ENCODE peak calls at places on chromosome 15, in four cellular contexts. S is IMR-90, Y is GM23338, D is astrocyte. W is an unnamed sample.

GRCh38 chr15:100880139-100880896 is 687 bp downstream of the ALDH1A3 start:
- DNase-seq in D (peak), Y (peak), S (no peak), W (no peak)

GRCh38 chr15:61011576-61012336 is 217.3 kb downstream of the RORA start:
- DNase-seq in S (no peak), D (no peak), Y (peak), W (no peak)

GRCh38 chr15:63968122-63968524 is 78.2 kb downstream of the DAPK2 start:
- DNase-seq in S (no peak), D (no peak), Y (no peak), W (no peak)

GRCh38 chr15:53525894-53526293 is 233.6 kb downstream of the WDR72 start:
- DNase-seq in Y (no peak), S (no peak), D (no peak), W (no peak)

GRCh38 chr15:32887090-32887489 is 169.3 kb downstream of the GREM1 start:
- DNase-seq in D (no peak), S (no peak), Y (no peak), W (no peak)

GRCh38 chr15:93152951-93153350 is 63.9 kb upstream of the RGMA start:
- DNase-seq in D (no peak), S (no peak), Y (no peak), W (no peak)

GRCh38 chr15:41939986-41940385 is 32.4 kb downstream of the EHD4 start:
- DNase-seq in Y (no peak), S (no peak), D (no peak), W (no peak)

GRCh38 chr15:57611119-57611518 is 19.4 kb downstream of the MYZAP start:
- DNase-seq in D (no peak), Y (no peak), S (no peak), W (no peak)

GRCh38 chr15:67241132-67241855 is 13.2 kb downstream of the AAGAB start:
- DNase-seq in Y (peak), S (no peak), D (no peak), W (peak)

GRCh38 chr15:60179786-60180391 is 175.8 kb downstream of the FOXB1 start:
- DNase-seq in Y (peak), S (peak), D (peak), W (no peak)

GRCh38 chr15:62895905-62896316 is 146.6 kb upstream of the TPM1 start:
- DNase-seq in Y (no peak), D (peak), S (peak), W (peak)

GRCh38 chr15:44286814-44287555 is 1.5 kb upstream of the GOLM2 start:
- DNase-seq in S (no peak), D (no peak), Y (no peak), W (no peak)

GRCh38 chr15:91961357-91961756 is 107.8 kb downstream of the SLCO3A1 start:
- DNase-seq in S (no peak), Y (no peak), D (no peak), W (no peak)

GRCh38 chr15:66848116-66848515 is 146.1 kb downstream of the SMAD6 start:
- DNase-seq in Y (no peak), S (no peak), D (no peak), W (no peak)

GRCh38 chr15:51536965-51537574 is 85.5 kb downstream of the DMXL2 start:
- DNase-seq in S (peak), D (no peak), Y (peak), W (peak)

GRCh38 chr15:89971592-89971997 is 29.5 kb upstream of the ZNF710 start:
- DNase-seq in S (peak), Y (peak), D (peak), W (peak)

GRCh38 chr15:78204351-78205309 is 29.7 kb downstream of the ACSBG1 start:
- DNase-seq in Y (no peak), S (no peak), D (no peak), W (no peak)

GRCh38 chr15:92915766-92916435 is 15.8 kb downstream of the CHD2 start:
- DNase-seq in D (peak), Y (peak), S (peak), W (no peak)

GRCh38 chr15:91982401-91982800 is 128.9 kb downstream of the SLCO3A1 start:
- DNase-seq in Y (no peak), D (no peak), S (peak), W (no peak)

DNA sequence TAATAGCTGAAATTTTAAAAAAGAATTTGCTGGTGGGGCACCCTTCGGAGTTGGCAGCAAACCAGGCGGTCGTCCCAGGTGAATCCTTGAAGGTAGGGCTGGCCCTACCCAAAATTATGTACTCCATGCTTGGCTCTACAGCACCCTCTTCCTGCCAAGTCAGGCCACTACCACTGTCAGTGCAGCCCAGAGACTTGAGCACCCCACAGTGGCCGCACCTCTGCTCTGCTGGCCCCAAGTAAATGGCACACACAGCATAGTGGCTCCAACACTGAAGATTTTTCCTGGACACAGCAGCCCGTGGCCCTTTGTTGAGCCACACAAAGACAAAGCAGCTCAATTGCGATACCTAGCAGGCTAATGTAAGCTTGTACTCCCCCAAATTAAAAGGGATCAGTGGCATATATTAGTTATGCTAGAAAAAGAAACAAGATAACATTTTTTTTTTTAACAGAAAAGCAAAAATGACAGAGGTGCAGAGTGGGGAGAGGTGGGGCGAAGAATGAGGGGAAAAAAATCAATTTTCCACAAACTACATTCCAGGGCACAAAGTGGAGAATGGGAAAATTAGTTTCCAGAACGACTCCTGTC is 250.5 kb downstream of the UACA start:
- DNase-seq in S (peak), D (no peak), Y (peak), W (no peak)
- TF ChIP-seq CTCF in S (peak), D (peak), Y (peak), W (peak)

DNA sequence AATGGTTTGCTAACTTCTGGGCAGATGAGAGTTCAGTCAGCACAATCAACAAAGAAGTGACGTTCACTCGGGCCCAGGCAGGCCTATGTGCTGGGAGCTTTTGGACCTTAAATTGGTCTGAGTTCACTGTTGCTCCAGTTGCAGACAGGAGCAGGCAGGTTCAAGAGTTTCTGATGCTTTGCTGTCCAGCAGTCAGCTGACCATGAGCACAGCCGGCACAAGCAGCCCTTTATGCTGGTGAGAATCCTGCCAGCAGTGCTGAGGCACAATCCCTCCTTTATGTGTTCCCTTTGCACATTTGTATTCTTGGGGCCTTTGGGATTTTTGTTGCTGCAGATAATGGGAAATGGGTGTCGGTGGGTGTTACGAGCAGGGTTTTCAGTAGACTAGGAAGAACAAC is 81.2 kb upstream of the GOLGA8J start:
- DNase-seq in S (no peak), D (no peak), Y (no peak), W (no peak)
- H3K27ac ChIP-seq in S (no peak), D (no peak), Y (no peak), W (no peak)

DNA sequence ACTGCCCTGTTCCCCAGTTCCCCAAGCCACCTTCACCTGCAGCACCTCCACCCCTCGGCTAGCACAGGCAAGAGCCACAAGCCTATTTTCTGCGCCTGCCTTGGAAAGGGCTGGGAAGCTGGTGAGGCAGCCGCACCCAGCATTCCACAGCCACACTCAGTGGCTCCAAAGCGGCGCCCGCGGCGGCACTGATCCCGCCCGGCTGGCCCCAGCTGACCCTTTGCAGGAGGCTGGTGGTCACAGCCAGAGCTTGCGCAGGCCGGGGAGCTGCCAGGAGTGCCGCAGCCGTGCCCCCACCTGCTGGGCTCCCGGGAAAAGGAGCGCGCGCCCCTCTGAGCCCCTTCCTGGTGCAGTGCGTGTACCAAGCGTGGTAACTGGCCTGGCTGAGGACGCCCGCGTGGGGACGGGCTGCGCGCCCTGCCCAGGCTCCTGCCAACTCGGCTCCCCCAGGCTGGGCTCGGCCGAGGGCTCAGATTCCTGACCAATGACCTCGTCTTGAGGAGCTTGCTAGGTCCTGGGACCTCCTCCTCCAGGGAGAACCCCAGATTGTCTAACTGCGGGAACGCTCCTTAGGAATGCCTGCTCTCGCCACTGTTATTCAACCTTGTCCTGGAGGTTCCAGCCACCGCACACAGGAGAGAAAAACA is 13.3 kb downstream of the GRAMD2A start:
- DNase-seq in S (no peak), Y (peak), D (peak), W (no peak)
- TF ChIP-seq CTCF in S (no peak), Y (no peak), D (no peak), W (no peak)

GRCh38 chr15:65087873-65088642 is 11.5 kb downstream of the KBTBD13 start:
- DNase-seq in Y (no peak), D (no peak), S (no peak), W (no peak)

GRCh38 chr15:65085990-65086679 is 9.6 kb downstream of the KBTBD13 start:
- DNase-seq in D (no peak), Y (peak), S (peak), W (no peak)

GRCh38 chr15:65085207-65085753 is 8.7 kb downstream of the KBTBD13 start:
- DNase-seq in D (no peak), S (no peak), Y (no peak), W (no peak)

GRCh38 chr15:65087411-65087810 is 10.9 kb downstream of the KBTBD13 start:
- DNase-seq in D (no peak), S (no peak), Y (no peak), W (no peak)

DNA sequence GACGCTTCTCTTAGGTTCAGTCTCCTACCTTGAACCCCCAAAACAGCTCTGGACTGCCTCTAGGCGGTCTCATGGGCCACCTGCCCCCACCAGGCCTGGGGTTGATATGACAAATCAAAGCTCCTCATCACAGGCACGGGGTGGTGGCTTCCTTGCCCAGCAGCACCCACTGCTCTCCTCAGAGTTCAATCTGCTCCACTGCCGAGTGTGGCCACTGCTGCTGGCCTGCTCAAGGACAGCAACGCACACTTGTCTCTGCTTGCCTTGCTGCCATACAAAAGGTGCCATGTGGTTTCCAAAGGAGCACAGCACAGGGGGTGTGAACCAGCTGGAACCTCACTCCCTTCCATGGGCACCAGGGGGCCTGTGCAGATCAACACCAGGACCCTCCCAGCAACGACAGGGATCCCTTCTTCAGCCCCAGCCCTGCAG is 10.2 kb downstream of the KBTBD13 start:
- DNase-seq in D (no peak), Y (peak), S (no peak), W (peak)
- H3K27ac ChIP-seq in D (no peak), Y (no peak), S (no peak), W (no peak)

GRCh38 chr15:38012894-38013293 is 78.5 kb downstream of the TMCO5A start:
- DNase-seq in S (no peak), Y (no peak), D (no peak), W (no peak)

GRCh38 chr15:38005949-38006800 is 71.7 kb downstream of the TMCO5A start:
- DNase-seq in D (no peak), Y (no peak), S (peak), W (no peak)

DNA sequence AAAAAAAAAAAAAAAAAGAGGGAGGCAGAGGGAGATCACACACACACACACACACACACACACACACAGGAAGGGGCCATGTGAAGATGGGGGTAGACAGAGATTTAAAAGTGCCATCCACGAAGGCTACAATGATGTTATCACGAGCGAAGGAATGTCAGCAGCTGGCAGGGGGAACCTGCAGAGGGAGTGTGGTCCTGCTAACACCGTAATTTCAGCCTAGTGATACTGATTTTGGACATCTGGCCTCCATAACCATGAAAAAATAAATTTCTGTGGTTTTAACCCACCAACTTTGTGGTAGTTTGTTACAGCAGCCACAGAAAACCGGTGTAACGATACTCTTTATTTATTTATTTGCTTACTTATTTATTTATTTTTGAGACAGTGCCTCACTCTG is 76.0 kb downstream of the TMCO5A start:
- DNase-seq in D (peak), Y (peak), S (no peak), W (no peak)
- TF ChIP-seq CTCF in D (no peak), Y (peak), S (no peak), W (no peak)

GRCh38 chr15:70140543-70141375 is 43.0 kb upstream of the TLE3 start:
- DNase-seq in Y (peak), D (peak), S (peak), W (peak)
- H3K27ac ChIP-seq in Y (peak), D (no peak), S (no peak), W (no peak)

GRCh38 chr15:81921163-81921562 is 124.7 kb downstream of the MEX3B start:
- DNase-seq in S (no peak), D (no peak), Y (no peak), W (no peak)

GRCh38 chr15:81929557-81929956 is 116.3 kb downstream of the MEX3B start:
- DNase-seq in S (peak), Y (no peak), D (no peak), W (no peak)

GRCh38 chr15:81924667-81925183 is 121.1 kb downstream of the MEX3B start:
- DNase-seq in D (no peak), Y (no peak), S (no peak), W (no peak)

GRCh38 chr15:81922143-81922542 is 123.7 kb downstream of the MEX3B start:
- DNase-seq in S (no peak), Y (no peak), D (no peak), W (no peak)

DNA sequence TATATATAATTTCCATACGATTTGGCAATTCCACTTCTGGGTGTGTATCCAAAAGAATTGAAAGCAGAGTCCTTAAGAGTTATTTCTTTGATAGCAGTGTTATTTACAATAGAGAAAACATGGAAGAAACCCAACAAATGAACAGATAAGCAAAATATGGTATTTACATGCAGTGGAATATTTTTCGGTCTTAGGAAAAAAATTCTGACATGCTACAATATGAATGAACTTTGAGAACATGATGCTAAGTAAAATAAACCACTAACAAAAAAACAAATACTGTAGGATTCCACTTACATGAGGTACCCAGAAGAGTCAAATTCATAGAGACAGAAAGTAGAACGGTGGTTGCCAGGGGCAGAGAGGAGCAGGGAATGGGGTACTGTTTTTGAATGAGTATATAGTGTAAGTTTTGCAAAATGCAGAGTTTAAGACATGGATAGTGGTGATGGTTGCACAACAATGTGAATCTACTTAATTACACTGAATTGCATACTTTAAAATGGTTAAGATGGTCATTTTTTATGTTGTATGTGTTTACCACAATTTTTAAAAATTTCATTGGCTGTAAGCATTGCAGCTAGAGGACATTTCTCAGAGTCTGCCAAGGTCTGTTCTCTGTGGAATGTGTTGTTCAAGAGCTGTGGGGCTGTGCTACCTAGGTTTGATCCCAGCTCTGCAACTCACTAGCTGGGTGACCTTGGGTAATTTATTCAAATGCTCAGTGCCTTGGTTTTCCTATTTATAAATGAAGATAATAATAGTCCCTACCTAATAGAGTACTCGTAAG is 122.1 kb downstream of the MEX3B start:
- DNase-seq in S (peak), Y (no peak), D (no peak), W (no peak)
- TF ChIP-seq CTCF in S (no peak), Y (no peak), D (no peak), W (no peak)

DNA sequence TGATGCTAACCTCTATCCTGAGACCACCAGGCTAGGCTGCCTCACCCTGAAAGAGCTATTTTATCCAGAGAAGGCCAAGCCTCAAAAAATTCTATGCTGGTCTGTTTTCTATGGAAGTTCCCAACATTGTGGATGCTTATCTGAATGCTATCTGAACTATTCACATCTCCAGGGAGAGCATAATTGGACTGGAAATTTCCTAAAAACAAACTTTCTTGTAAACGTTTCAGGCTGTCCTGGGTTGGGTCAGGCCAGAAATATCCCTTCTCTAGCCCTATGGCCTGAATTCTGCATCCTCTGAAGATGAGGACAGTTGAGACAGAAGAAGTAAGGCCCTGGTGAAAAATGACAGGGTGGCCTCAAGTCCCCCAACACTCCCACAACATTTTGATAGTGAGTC is 706.4 kb upstream of the NR2F2 start:
- DNase-seq in Y (no peak), S (no peak), D (no peak), W (no peak)
- H3K27ac ChIP-seq in Y (no peak), S (no peak), D (no peak), W (no peak)

GRCh38 chr15:40082195-40082868 is 26.3 kb downstream of the BMF start:
- DNase-seq in D (no peak), S (no peak), Y (no peak), W (no peak)

GRCh38 chr15:40085225-40085624 is 23.5 kb downstream of the BMF start:
- DNase-seq in S (peak), Y (no peak), D (peak), W (no peak)

GRCh38 chr15:40083756-40084101 is 24.9 kb downstream of the BMF start:
- DNase-seq in Y (no peak), S (peak), D (no peak), W (no peak)

GRCh38 chr15:40087095-40087805 is 21.4 kb downstream of the BMF start:
- DNase-seq in Y (no peak), D (no peak), S (no peak), W (no peak)

DNA sequence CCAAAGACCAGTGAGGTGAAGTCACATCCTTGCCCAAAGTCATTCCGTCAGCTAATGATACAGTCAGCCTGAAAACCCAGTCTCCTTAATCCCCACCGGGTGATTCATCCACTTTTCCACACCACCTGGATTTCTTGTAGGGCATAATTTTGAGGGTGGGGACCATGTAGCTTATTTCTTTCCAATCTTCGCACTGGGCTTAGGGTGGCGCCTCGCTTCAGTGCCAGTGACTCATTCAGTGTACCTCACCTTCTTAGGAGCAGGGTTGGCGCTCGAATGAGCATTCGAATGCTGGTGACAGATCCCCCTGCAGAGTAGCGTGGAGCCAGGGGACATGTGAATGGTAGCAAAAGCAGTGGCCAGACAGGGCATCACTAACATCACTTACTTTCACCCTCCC is 24.0 kb downstream of the BMF start:
- DNase-seq in S (no peak), Y (no peak), D (no peak), W (no peak)
- TF ChIP-seq CTCF in S (no peak), Y (no peak), D (no peak), W (peak)

W was measured in foreskin keratinocyte.